ENCODE peak calls at places on chromosomes 5 and 9, in four cellular contexts. One of them, this sample, is unnamed.

GRCh38 chr5:134022333-134022732 is 17.6 kb upstream of the VDAC1 start:
- DNase-seq in stimulated activated CD8-positive, alpha-beta memory T cell treated with anti-CD3 and anti-CD28 coated beads, Interleukin-4, amount 100 ng/mL, for 4 hours: no peak
- DNase-seq in COR-L47: no peak
- DNase-seq in kidney glomerular epithelial cell: no peak
- DNase-seq in this sample: no peak

GRCh38 chr5:42005561-42006153 is 80.6 kb downstream of the FBXO4 start:
- DNase-seq in stimulated activated CD8-positive, alpha-beta memory T cell treated with anti-CD3 and anti-CD28 coated beads, Interleukin-4, amount 100 ng/mL, for 4 hours: no peak
- DNase-seq in COR-L47: no peak
- DNase-seq in kidney glomerular epithelial cell: peak
- DNase-seq in this sample: no peak

GRCh38 chr9:78029601-78030552 is 1.7 kb downstream of the GNAQ start:
- DNase-seq in stimulated activated CD8-positive, alpha-beta memory T cell treated with anti-CD3 and anti-CD28 coated beads, Interleukin-4, amount 100 ng/mL, for 4 hours: no peak
- DNase-seq in COR-L47: no peak
- DNase-seq in kidney glomerular epithelial cell: no peak
- DNase-seq in this sample: no peak

GRCh38 chr9:4079346-4079745 is 220.5 kb downstream of the GLIS3 start:
- DNase-seq in stimulated activated CD8-positive, alpha-beta memory T cell treated with anti-CD3 and anti-CD28 coated beads, Interleukin-4, amount 100 ng/mL, for 4 hours: no peak
- DNase-seq in COR-L47: no peak
- DNase-seq in kidney glomerular epithelial cell: no peak
- DNase-seq in this sample: no peak

GRCh38 chr5:159262859-159263568 is at the start of gene UBLCP1:
- DNase-seq in stimulated activated CD8-positive, alpha-beta memory T cell treated with anti-CD3 and anti-CD28 coated beads, Interleukin-4, amount 100 ng/mL, for 4 hours: peak
- DNase-seq in COR-L47: peak
- DNase-seq in kidney glomerular epithelial cell: peak
- DNase-seq in this sample: peak

GRCh38 chr5:172370648-172371248 is 83.6 kb downstream of the SH3PXD2B start:
- DNase-seq in stimulated activated CD8-positive, alpha-beta memory T cell treated with anti-CD3 and anti-CD28 coated beads, Interleukin-4, amount 100 ng/mL, for 4 hours: no peak
- DNase-seq in COR-L47: no peak
- DNase-seq in kidney glomerular epithelial cell: peak
- DNase-seq in this sample: no peak

GRCh38 chr5:53480474-53481353 is at the start of gene FST:
- DNase-seq in stimulated activated CD8-positive, alpha-beta memory T cell treated with anti-CD3 and anti-CD28 coated beads, Interleukin-4, amount 100 ng/mL, for 4 hours: no peak
- DNase-seq in COR-L47: no peak
- DNase-seq in kidney glomerular epithelial cell: no peak
- DNase-seq in this sample: no peak

GRCh38 chr5:179290681-179291540 is 54.4 kb downstream of the ADAMTS2 start:
- DNase-seq in stimulated activated CD8-positive, alpha-beta memory T cell treated with anti-CD3 and anti-CD28 coated beads, Interleukin-4, amount 100 ng/mL, for 4 hours: no peak
- DNase-seq in COR-L47: no peak
- DNase-seq in kidney glomerular epithelial cell: no peak
- DNase-seq in this sample: no peak

GRCh38 chr9:133783331-133783731 is 45.2 kb upstream of the SARDH start:
- DNase-seq in stimulated activated CD8-positive, alpha-beta memory T cell treated with anti-CD3 and anti-CD28 coated beads, Interleukin-4, amount 100 ng/mL, for 4 hours: no peak
- DNase-seq in COR-L47: no peak
- DNase-seq in kidney glomerular epithelial cell: no peak
- DNase-seq in this sample: no peak

GRCh38 chr5:10678236-10678635 is 82.8 kb downstream of the DAP start:
- DNase-seq in stimulated activated CD8-positive, alpha-beta memory T cell treated with anti-CD3 and anti-CD28 coated beads, Interleukin-4, amount 100 ng/mL, for 4 hours: no peak
- DNase-seq in COR-L47: no peak
- DNase-seq in kidney glomerular epithelial cell: peak
- DNase-seq in this sample: no peak

GRCh38 chr9:98523231-98523901 is 185.4 kb downstream of the GABBR2 start:
- DNase-seq in stimulated activated CD8-positive, alpha-beta memory T cell treated with anti-CD3 and anti-CD28 coated beads, Interleukin-4, amount 100 ng/mL, for 4 hours: no peak
- DNase-seq in COR-L47: no peak
- DNase-seq in kidney glomerular epithelial cell: no peak
- DNase-seq in this sample: no peak

GRCh38 chr5:76528547-76529334 is 94.5 kb downstream of the F2RL2 start:
- DNase-seq in stimulated activated CD8-positive, alpha-beta memory T cell treated with anti-CD3 and anti-CD28 coated beads, Interleukin-4, amount 100 ng/mL, for 4 hours: no peak
- DNase-seq in COR-L47: no peak
- DNase-seq in kidney glomerular epithelial cell: no peak
- DNase-seq in this sample: no peak

GRCh38 chr5:31889131-31889561 is 250.2 kb downstream of the PDZD2 start:
- DNase-seq in stimulated activated CD8-positive, alpha-beta memory T cell treated with anti-CD3 and anti-CD28 coated beads, Interleukin-4, amount 100 ng/mL, for 4 hours: no peak
- DNase-seq in COR-L47: no peak
- DNase-seq in kidney glomerular epithelial cell: no peak
- DNase-seq in this sample: no peak

GRCh38 chr9:99231708-99232107 is 9.6 kb downstream of the SEC61B start:
- DNase-seq in stimulated activated CD8-positive, alpha-beta memory T cell treated with anti-CD3 and anti-CD28 coated beads, Interleukin-4, amount 100 ng/mL, for 4 hours: no peak
- DNase-seq in COR-L47: peak
- DNase-seq in kidney glomerular epithelial cell: no peak
- DNase-seq in this sample: no peak

GRCh38 chr9:131441441-131441840 is 47.6 kb downstream of the PRRC2B start:
- DNase-seq in stimulated activated CD8-positive, alpha-beta memory T cell treated with anti-CD3 and anti-CD28 coated beads, Interleukin-4, amount 100 ng/mL, for 4 hours: no peak
- DNase-seq in COR-L47: no peak
- DNase-seq in kidney glomerular epithelial cell: no peak
- DNase-seq in this sample: no peak

GRCh38 chr9:95516736-95517558 is at the start of gene PTCH1:
- DNase-seq in stimulated activated CD8-positive, alpha-beta memory T cell treated with anti-CD3 and anti-CD28 coated beads, Interleukin-4, amount 100 ng/mL, for 4 hours: no peak
- DNase-seq in COR-L47: no peak
- DNase-seq in kidney glomerular epithelial cell: peak
- DNase-seq in this sample: no peak

GRCh38 chr5:122156724-122157325 is 27.5 kb downstream of the ZNF474 start:
- DNase-seq in stimulated activated CD8-positive, alpha-beta memory T cell treated with anti-CD3 and anti-CD28 coated beads, Interleukin-4, amount 100 ng/mL, for 4 hours: no peak
- DNase-seq in COR-L47: peak
- DNase-seq in kidney glomerular epithelial cell: peak
- DNase-seq in this sample: no peak

GRCh38 chr5:41334758-41335157 is 121.4 kb upstream of the C6 start:
- DNase-seq in stimulated activated CD8-positive, alpha-beta memory T cell treated with anti-CD3 and anti-CD28 coated beads, Interleukin-4, amount 100 ng/mL, for 4 hours: no peak
- DNase-seq in COR-L47: no peak
- DNase-seq in kidney glomerular epithelial cell: no peak
- DNase-seq in this sample: no peak

GRCh38 chr5:174431504-174431903 is 292.9 kb upstream of the MSX2 start:
- DNase-seq in stimulated activated CD8-positive, alpha-beta memory T cell treated with anti-CD3 and anti-CD28 coated beads, Interleukin-4, amount 100 ng/mL, for 4 hours: no peak
- DNase-seq in COR-L47: no peak
- DNase-seq in kidney glomerular epithelial cell: no peak
- DNase-seq in this sample: no peak

GRCh38 chr9:5714501-5715401 is 85.8 kb downstream of the RIC1 start:
- DNase-seq in stimulated activated CD8-positive, alpha-beta memory T cell treated with anti-CD3 and anti-CD28 coated beads, Interleukin-4, amount 100 ng/mL, for 4 hours: no peak
- DNase-seq in COR-L47: no peak
- DNase-seq in kidney glomerular epithelial cell: peak
- DNase-seq in this sample: no peak

GRCh38 chr5:166992874-166993722 is 1298.3 kb upstream of the WWC1 start:
- DNase-seq in stimulated activated CD8-positive, alpha-beta memory T cell treated with anti-CD3 and anti-CD28 coated beads, Interleukin-4, amount 100 ng/mL, for 4 hours: no peak
- DNase-seq in COR-L47: no peak
- DNase-seq in kidney glomerular epithelial cell: no peak
- DNase-seq in this sample: no peak

GRCh38 chr5:142432369-142432863 is 107.6 kb upstream of the SPRY4 start:
- DNase-seq in stimulated activated CD8-positive, alpha-beta memory T cell treated with anti-CD3 and anti-CD28 coated beads, Interleukin-4, amount 100 ng/mL, for 4 hours: no peak
- DNase-seq in COR-L47: peak
- DNase-seq in kidney glomerular epithelial cell: no peak
- DNase-seq in this sample: no peak

This sample was measured in coronary artery.